ENCODE peak calls at places on chromosome 19, in six cellular contexts. U is IMR-90, Q is mesendoderm, M is H9, D is mesenchymal stem cell, L is H1. I is an unnamed sample.

GRCh38 chr19:18419699-18420460 is 682 bp downstream of the SSBP4 start:
- DNase-seq in D (peak), L (no peak), M (no peak), Q (no peak), U (no peak), I (no peak)

GRCh38 chr19:29524912-29525870 is 603 bp upstream of the VSTM2B start:
- DNase-seq in M (peak), L (peak), D (peak), U (no peak), Q (peak), I (peak)

GRCh38 chr19:14494910-14495677 is 833 bp downstream of the GIPC1 start:
- DNase-seq in D (no peak), L (no peak), U (no peak), Q (no peak), M (no peak), I (no peak)

GRCh38 chr19:45668342-45668871 is 386 bp downstream of the GIPR start:
- DNase-seq in U (no peak), Q (no peak), D (no peak), M (no peak), L (no peak), I (no peak)

GRCh38 chr19:38245826-38246498 is 10.2 kb downstream of the PPP1R14A start:
- DNase-seq in L (no peak), M (no peak), U (peak), Q (no peak), D (no peak), I (no peak)

GRCh38 chr19:46927106-46927505 is 66.3 kb downstream of the ARHGAP35 start:
- DNase-seq in U (no peak), M (no peak), L (no peak), Q (no peak), D (no peak), I (no peak)

GRCh38 chr19:29418106-29418684 is 107.6 kb upstream of the VSTM2B start:
- DNase-seq in D (no peak), L (no peak), M (no peak), Q (no peak), U (no peak), I (no peak)

GRCh38 chr19:38734426-38735256 is 9.6 kb downstream of the CAPN12 start:
- DNase-seq in M (peak), Q (peak), D (peak), L (no peak), U (no peak), I (no peak)

GRCh38 chr19:36605101-36605838 is at the start of gene ZNF382:
- DNase-seq in Q (peak), D (peak), U (peak), L (peak), M (peak), I (peak)

GRCh38 chr19:45906221-45906620 is 3.8 kb upstream of the MYPOP start:
- DNase-seq in D (peak), U (peak), Q (no peak), M (no peak), L (no peak), I (no peak)

GRCh38 chr19:49956113-49956491 is 4.9 kb downstream of the SIGLEC11 start:
- DNase-seq in M (no peak), Q (no peak), U (no peak), D (no peak), L (no peak), I (no peak)

GRCh38 chr19:5870986-5871394 is 650 bp upstream of the FUT5 start:
- DNase-seq in L (no peak), D (peak), Q (no peak), M (no peak), U (no peak), I (no peak)

GRCh38 chr19:2983351-2984195 is 6.2 kb downstream of the TLE6 start:
- DNase-seq in D (peak), M (peak), Q (peak), L (peak), U (peak), I (no peak)

GRCh38 chr19:16702123-16702522 is 17.5 kb upstream of the NWD1 start:
- DNase-seq in Q (peak), L (no peak), M (no peak), U (peak), D (peak), I (no peak)

GRCh38 chr19:6925801-6926751 is 38.7 kb downstream of the ADGRE1 start:
- DNase-seq in L (no peak), Q (no peak), M (no peak), U (no peak), D (no peak), I (no peak)

GRCh38 chr19:11673608-11674041 is 65.1 kb downstream of the ZNF823 start:
- DNase-seq in Q (peak), L (peak), M (peak), U (peak), D (peak), I (peak)

GRCh38 chr19:8697671-8698432 is 743 bp downstream of the ACTL9 start:
- DNase-seq in M (peak), U (no peak), L (peak), D (no peak), Q (peak), I (no peak)

GRCh38 chr19:35513231-35513974 is at the start of gene DMKN:
- DNase-seq in U (peak), D (peak), M (peak), Q (peak), L (no peak), I (no peak)

DNA sequence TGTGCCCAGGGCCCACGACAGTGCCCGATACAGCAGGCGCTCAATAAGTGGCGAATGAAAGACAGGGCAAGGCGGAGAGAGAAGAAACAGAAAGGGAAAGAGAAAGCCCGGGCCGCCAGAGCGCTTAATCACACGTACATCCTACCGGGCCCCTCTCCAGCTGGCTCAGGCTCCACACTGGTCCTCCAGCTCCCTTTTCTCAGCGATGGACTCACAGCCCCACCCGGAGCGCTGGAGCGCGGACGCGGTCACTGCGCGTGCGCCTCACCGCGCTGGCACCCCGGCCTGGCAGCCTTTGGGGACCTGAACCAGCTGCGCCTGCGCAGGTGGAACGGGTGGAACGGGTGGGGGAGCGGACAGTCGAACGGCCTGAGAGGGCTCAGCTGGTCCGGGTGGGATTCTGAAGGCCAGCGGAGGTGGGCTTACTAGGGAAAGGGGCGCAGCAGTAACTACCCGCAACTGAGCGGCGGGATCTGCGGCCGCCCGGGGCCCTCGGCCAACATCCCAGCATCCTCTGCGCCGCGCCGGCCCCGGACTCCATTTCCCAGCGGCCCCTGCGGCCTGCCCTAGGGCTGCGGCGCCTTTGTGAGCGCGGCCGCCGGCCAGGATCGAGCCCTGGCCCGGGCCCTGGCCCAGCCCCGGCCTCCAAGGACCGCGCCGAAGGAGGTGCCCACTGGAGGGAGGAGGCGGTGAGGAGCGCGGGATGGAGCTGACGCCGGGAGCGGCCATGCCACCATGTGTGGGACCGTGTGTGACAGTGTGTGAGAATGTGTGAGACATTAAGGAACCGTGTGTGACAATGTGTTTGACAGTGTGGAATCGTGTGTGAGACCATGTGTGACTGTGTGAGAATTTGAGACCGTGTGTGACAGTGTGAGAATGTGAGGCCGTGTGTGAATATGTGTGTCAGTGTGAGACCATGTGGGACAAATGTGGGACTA is at the start of gene ZNF583:
- DNase-seq in U (peak), M (peak), L (peak), D (peak), Q (peak), I (peak)
- H2BK5ac ChIP-seq in U (peak), M (no peak), L (peak), D (peak), Q (peak), I (peak)

GRCh38 chr19:13069415-13070369 is 33.0 kb downstream of the LYL1 start:
- DNase-seq in M (no peak), Q (peak), L (no peak), U (no peak), D (no peak), I (no peak)
- H2BK15ac ChIP-seq in M (no peak), Q (no peak), L (peak), U (no peak), D (no peak), I (peak)

GRCh38 chr19:1102407-1103106 is 1.2 kb upstream of the GPX4 start:
- DNase-seq in U (peak), L (no peak), M (no peak), D (peak), Q (peak), I (no peak)
- H2BK5ac ChIP-seq in U (peak), L (peak), M (no peak), D (peak), Q (no peak), I (no peak)

GRCh38 chr19:55067869-55068268 is 4.9 kb upstream of the RDH13 start:
- DNase-seq in Q (no peak), M (no peak), L (no peak), D (no peak), U (no peak), I (no peak)
- H2BK15ac ChIP-seq in Q (no peak), M (no peak), L (no peak), D (no peak), U (no peak), I (no peak)

I was measured in neuronal stem cell.